ENCODE peak calls at places on chromosomes 3 and 15, in four cellular contexts. E is LoVo, U is NAMALWA, Y is GM12865. K is an unnamed sample.

GRCh38 chr3:189394599-189395121 is 222.9 kb downstream of the TPRG1 start:
- DNase-seq in E (no peak), U (peak; percentile 26), Y (peak; percentile 79), K (no peak)

GRCh38 chr15:75454471-75455418 is 3.3 kb upstream of the SIN3A start:
- DNase-seq in U (peak; percentile 81), E (peak; percentile 63), Y (peak; percentile 85), K (peak; percentile 75)

GRCh38 chr3:100226712-100227429 is 33.9 kb upstream of the TBC1D23 start:
- DNase-seq in U (no peak), E (no peak), Y (no peak), K (no peak)

GRCh38 chr3:158312560-158313141 is 202.8 kb downstream of the RSRC1 start:
- DNase-seq in E (no peak), Y (no peak), U (peak; percentile 19), K (no peak)

GRCh38 chr3:71468311-71469130 is 115.0 kb downstream of the FOXP1 start:
- DNase-seq in Y (no peak), E (no peak), U (no peak), K (no peak)

GRCh38 chr3:63304421-63304820 is 26.3 kb downstream of the SYNPR start:
- DNase-seq in U (no peak), Y (no peak), E (no peak), K (no peak)

GRCh38 chr3:126773167-126773566 is 69.1 kb downstream of the CHCHD6 start:
- DNase-seq in E (no peak), Y (no peak), U (no peak), K (no peak)

GRCh38 chr15:59317211-59317610 is 55.5 kb downstream of the MYO1E start:
- DNase-seq in Y (peak; percentile 45), E (no peak), U (no peak), K (no peak)

GRCh38 chr3:56928379-56929068 is 126.8 kb upstream of the ARHGEF3 start:
- DNase-seq in E (no peak), Y (no peak), U (no peak), K (peak; percentile 43)

GRCh38 chr3:31361391-31362273 is 171.1 kb upstream of the STT3B start:
- DNase-seq in Y (no peak), U (no peak), E (peak; percentile 51), K (peak; percentile 80)

GRCh38 chr3:156605686-156606605 is 51.0 kb upstream of the SSR3 start:
- DNase-seq in U (no peak), Y (no peak), E (peak; percentile 74), K (peak; percentile 83)

GRCh38 chr3:72756900-72757299 is 91.3 kb downstream of the SHQ1 start:
- DNase-seq in Y (peak; percentile 89), E (no peak), U (peak; percentile 80), K (no peak)

GRCh38 chr15:34849364-34849959 is 54.1 kb upstream of the ACTC1 start:
- DNase-seq in Y (no peak), U (no peak), E (no peak), K (no peak)

GRCh38 chr3:32432711-32433530 is 41.3 kb downstream of the CMTM7 start:
- DNase-seq in E (no peak), Y (peak; percentile 80), U (no peak), K (no peak)

GRCh38 chr15:36880226-36880912 is 220.0 kb downstream of the MEIS2 start:
- DNase-seq in Y (no peak), E (no peak), U (no peak), K (no peak)

GRCh38 chr15:28006116-28006911 is 92.8 kb downstream of the OCA2 start:
- DNase-seq in U (no peak), E (no peak), Y (no peak), K (no peak)

GRCh38 chr15:48002772-48003171 is 118.0 kb upstream of the SLC24A5 start:
- DNase-seq in E (no peak), U (no peak), Y (no peak), K (no peak)

GRCh38 chr3:192652731-192653130 is 74.6 kb downstream of the FGF12 start:
- DNase-seq in U (no peak), Y (no peak), E (no peak), K (no peak)

GRCh38 chr15:40857601-40858351 is 13.9 kb downstream of the SPINT1 start:
- DNase-seq in Y (peak; percentile 74), U (peak; percentile 89), E (peak; percentile 76), K (peak; percentile 25)

GRCh38 chr3:162517110-162517509 is 1020.5 kb downstream of the OTOL1 start:
- DNase-seq in Y (no peak), E (no peak), U (no peak), K (no peak)

GRCh38 chr15:60526127-60526616 is 47.2 kb upstream of the ICE2 start:
- DNase-seq in Y (no peak), E (no peak), U (no peak), K (no peak)

GRCh38 chr3:53938645-53939044 is 47.0 kb upstream of the SELENOK start:
- DNase-seq in Y (peak; percentile 58), U (peak; percentile 55), E (peak; percentile 51), K (peak; percentile 61)